ENCODE peak calls at places on chromosomes 11 and 22, in six cellular contexts. X is cerebellum; U is colonic mucosa; K is AG09309; W is A549; V is activated naive CD4-positive, alpha-beta T cell treated with anti-CD3 and anti-CD28 coated beads, Interleukin-2, amount 50 U/mL, for 72 hours. Y is an unnamed sample.

GRCh38 chr11:76270387-76270786 is 64.1 kb upstream of the WNT11 start:
- DNase-seq in X (no peak), U (peak), K (no peak), W (no peak), V (no peak), Y (no peak)

GRCh38 chr11:103849366-103849765 is 187.1 kb upstream of the DDI1 start:
- DNase-seq in X (no peak), U (no peak), K (no peak), W (no peak), V (no peak), Y (no peak)

GRCh38 chr11:86795962-86796361 is 4.4 kb upstream of the PRSS23 start:
- DNase-seq in X (no peak), U (no peak), K (peak), W (peak), V (no peak), Y (no peak)

GRCh38 chr22:37420656-37421467 is 6.4 kb downstream of the ELFN2 start:
- DNase-seq in X (no peak), U (no peak), K (no peak), W (no peak), V (no peak), Y (no peak)

GRCh38 chr22:37045958-37046357 is 5.6 kb upstream of the KCTD17 start:
- DNase-seq in X (no peak), U (no peak), K (no peak), W (peak), V (no peak), Y (no peak)

GRCh38 chr11:123103326-123103980 is 41.5 kb upstream of the HSPA8 start:
- DNase-seq in X (peak), U (peak), K (peak), W (peak), V (peak), Y (peak)

GRCh38 chr11:3347127-3347526 is 31.8 kb downstream of the ZNF195 start:
- DNase-seq in X (no peak), U (no peak), K (no peak), W (no peak), V (no peak), Y (no peak)

GRCh38 chr11:107576497-107577086 is 11.1 kb upstream of the ALKBH8 start:
- DNase-seq in X (peak), U (peak), K (no peak), W (no peak), V (peak), Y (no peak)

GRCh38 chr11:93085097-93085496 is 112.7 kb downstream of the SLC36A4 start:
- DNase-seq in X (no peak), U (no peak), K (no peak), W (no peak), V (no peak), Y (peak)

GRCh38 chr22:47196881-47197701 is 434.6 kb downstream of the TBC1D22A start:
- DNase-seq in X (no peak), U (peak), K (no peak), W (no peak), V (no peak), Y (no peak)

GRCh38 chr11:11512502-11512901 is 109.3 kb downstream of the GALNT18 start:
- DNase-seq in X (peak), U (no peak), K (no peak), W (no peak), V (no peak), Y (no peak)

GRCh38 chr11:76962583-76963416 is 71.4 kb upstream of the B3GNT6 start:
- DNase-seq in X (no peak), U (peak), K (no peak), W (no peak), V (no peak), Y (no peak)

GRCh38 chr11:56577621-56578020 is at the start of gene OR5M10:
- DNase-seq in X (no peak), U (no peak), K (no peak), W (no peak), V (no peak), Y (no peak)

GRCh38 chr11:27701262-27702105 is 1.2 kb upstream of the BDNF start:
- DNase-seq in X (peak), U (peak), K (peak), W (peak), V (no peak), Y (peak)

Y was measured in MG63.